ENCODE peak calls at places on chromosomes 11 and 22, in seven cellular contexts. One of them, this sample, is unnamed.
A peak's percentile ranks its signal among the peaks of the same experiment; 100 is the strongest.

GRCh38 chr11:100403817-100404216 is 283.3 kb upstream of the ARHGAP42 start:
- DNase-seq in hepatic stellate cell: peak; percentile 46
- DNase-seq in tibial artery: no peak
- DNase-seq in germinal center: no peak
- DNase-seq in activated CD8-positive, alpha-beta memory T cell treated with anti-CD3 and anti-CD28 coated beads, Interleukin-2, amount 10 ng/mL, durations not matched to agents 7 days and 5 days: no peak
- DNase-seq in NCI-H510A: no peak
- DNase-seq in fibroblast of lung: peak; percentile 56
- DNase-seq in this sample: no peak

GRCh38 chr22:46971141-46971775 is 208.8 kb downstream of the TBC1D22A start:
- DNase-seq in hepatic stellate cell: no peak
- DNase-seq in tibial artery: no peak
- DNase-seq in germinal center: peak; percentile 28
- DNase-seq in activated CD8-positive, alpha-beta memory T cell treated with anti-CD3 and anti-CD28 coated beads, Interleukin-2, amount 10 ng/mL, durations not matched to agents 7 days and 5 days: no peak
- DNase-seq in NCI-H510A: no peak
- DNase-seq in fibroblast of lung: peak; percentile 52
- DNase-seq in this sample: no peak

GRCh38 chr11:85182437-85183109 is 444.6 kb downstream of the DLG2 start:
- DNase-seq in hepatic stellate cell: no peak
- DNase-seq in tibial artery: no peak
- DNase-seq in germinal center: peak; percentile 41
- DNase-seq in activated CD8-positive, alpha-beta memory T cell treated with anti-CD3 and anti-CD28 coated beads, Interleukin-2, amount 10 ng/mL, durations not matched to agents 7 days and 5 days: no peak
- DNase-seq in NCI-H510A: no peak
- DNase-seq in fibroblast of lung: peak; percentile 20
- DNase-seq in this sample: peak; percentile 57

GRCh38 chr11:71240865-71241691 is 11.3 kb downstream of the SHANK2 start:
- DNase-seq in hepatic stellate cell: peak; percentile 91
- DNase-seq in tibial artery: peak; percentile 45
- DNase-seq in germinal center: no peak
- DNase-seq in activated CD8-positive, alpha-beta memory T cell treated with anti-CD3 and anti-CD28 coated beads, Interleukin-2, amount 10 ng/mL, durations not matched to agents 7 days and 5 days: no peak
- DNase-seq in NCI-H510A: no peak
- DNase-seq in fibroblast of lung: peak; percentile 90
- DNase-seq in this sample: peak; percentile 84

GRCh38 chr11:124928942-124929663 is 6.7 kb downstream of the HEPACAM start:
- DNase-seq in hepatic stellate cell: no peak
- DNase-seq in tibial artery: peak; percentile 34
- DNase-seq in germinal center: no peak
- DNase-seq in activated CD8-positive, alpha-beta memory T cell treated with anti-CD3 and anti-CD28 coated beads, Interleukin-2, amount 10 ng/mL, durations not matched to agents 7 days and 5 days: no peak
- DNase-seq in NCI-H510A: no peak
- DNase-seq in fibroblast of lung: no peak
- DNase-seq in this sample: no peak

GRCh38 chr11:65473275-65473860 is 25.5 kb upstream of the MALAT1 start:
- DNase-seq in hepatic stellate cell: no peak
- DNase-seq in tibial artery: no peak
- DNase-seq in germinal center: no peak
- DNase-seq in activated CD8-positive, alpha-beta memory T cell treated with anti-CD3 and anti-CD28 coated beads, Interleukin-2, amount 10 ng/mL, durations not matched to agents 7 days and 5 days: no peak
- DNase-seq in NCI-H510A: no peak
- DNase-seq in fibroblast of lung: no peak
- DNase-seq in this sample: peak; percentile 29

GRCh38 chr11:122440783-122441701 is 214.5 kb upstream of the UBASH3B start:
- DNase-seq in hepatic stellate cell: peak; percentile 9
- DNase-seq in tibial artery: peak; percentile 40
- DNase-seq in germinal center: no peak
- DNase-seq in activated CD8-positive, alpha-beta memory T cell treated with anti-CD3 and anti-CD28 coated beads, Interleukin-2, amount 10 ng/mL, durations not matched to agents 7 days and 5 days: no peak
- DNase-seq in NCI-H510A: no peak
- DNase-seq in fibroblast of lung: peak; percentile 48
- DNase-seq in this sample: peak; percentile 67

GRCh38 chr11:14589421-14589820 is 54.2 kb upstream of the PDE3B start:
- DNase-seq in hepatic stellate cell: no peak
- DNase-seq in tibial artery: no peak
- DNase-seq in germinal center: no peak
- DNase-seq in activated CD8-positive, alpha-beta memory T cell treated with anti-CD3 and anti-CD28 coated beads, Interleukin-2, amount 10 ng/mL, durations not matched to agents 7 days and 5 days: no peak
- DNase-seq in NCI-H510A: no peak
- DNase-seq in fibroblast of lung: no peak
- DNase-seq in this sample: no peak

GRCh38 chr11:22082178-22082577 is 110.7 kb upstream of the ANO5 start:
- DNase-seq in hepatic stellate cell: no peak
- DNase-seq in tibial artery: no peak
- DNase-seq in germinal center: no peak
- DNase-seq in activated CD8-positive, alpha-beta memory T cell treated with anti-CD3 and anti-CD28 coated beads, Interleukin-2, amount 10 ng/mL, durations not matched to agents 7 days and 5 days: no peak
- DNase-seq in NCI-H510A: no peak
- DNase-seq in fibroblast of lung: no peak
- DNase-seq in this sample: no peak

GRCh38 chr11:64250875-64251721 is at the start of gene PLCB3:
- DNase-seq in hepatic stellate cell: peak; percentile 84
- DNase-seq in tibial artery: no peak
- DNase-seq in germinal center: peak; percentile 88
- DNase-seq in activated CD8-positive, alpha-beta memory T cell treated with anti-CD3 and anti-CD28 coated beads, Interleukin-2, amount 10 ng/mL, durations not matched to agents 7 days and 5 days: peak; percentile 68
- DNase-seq in NCI-H510A: no peak
- DNase-seq in fibroblast of lung: peak; percentile 38
- DNase-seq in this sample: peak; percentile 82

GRCh38 chr11:57515332-57516060 is at the start of gene SLC43A1:
- DNase-seq in hepatic stellate cell: peak; percentile 75
- DNase-seq in tibial artery: peak; percentile 70
- DNase-seq in germinal center: peak; percentile 57
- DNase-seq in activated CD8-positive, alpha-beta memory T cell treated with anti-CD3 and anti-CD28 coated beads, Interleukin-2, amount 10 ng/mL, durations not matched to agents 7 days and 5 days: peak; percentile 61
- DNase-seq in NCI-H510A: peak; percentile 21
- DNase-seq in fibroblast of lung: peak; percentile 72
- DNase-seq in this sample: peak; percentile 80

GRCh38 chr11:86438685-86439084 is 64.0 kb downstream of the CCDC81 start:
- DNase-seq in hepatic stellate cell: peak; percentile 16
- DNase-seq in tibial artery: no peak
- DNase-seq in germinal center: no peak
- DNase-seq in activated CD8-positive, alpha-beta memory T cell treated with anti-CD3 and anti-CD28 coated beads, Interleukin-2, amount 10 ng/mL, durations not matched to agents 7 days and 5 days: no peak
- DNase-seq in NCI-H510A: no peak
- DNase-seq in fibroblast of lung: peak; percentile 70
- DNase-seq in this sample: no peak

GRCh38 chr22:47009304-47010101 is 247.1 kb downstream of the TBC1D22A start:
- DNase-seq in hepatic stellate cell: no peak
- DNase-seq in tibial artery: no peak
- DNase-seq in germinal center: no peak
- DNase-seq in activated CD8-positive, alpha-beta memory T cell treated with anti-CD3 and anti-CD28 coated beads, Interleukin-2, amount 10 ng/mL, durations not matched to agents 7 days and 5 days: no peak
- DNase-seq in NCI-H510A: no peak
- DNase-seq in fibroblast of lung: no peak
- DNase-seq in this sample: no peak

GRCh38 chr22:36454916-36455570 is 26.4 kb downstream of the TXN2 start:
- DNase-seq in hepatic stellate cell: peak; percentile 68
- DNase-seq in tibial artery: peak; percentile 87
- DNase-seq in germinal center: peak; percentile 94
- DNase-seq in activated CD8-positive, alpha-beta memory T cell treated with anti-CD3 and anti-CD28 coated beads, Interleukin-2, amount 10 ng/mL, durations not matched to agents 7 days and 5 days: peak; percentile 98
- DNase-seq in NCI-H510A: peak; percentile 96
- DNase-seq in fibroblast of lung: peak; percentile 89
- DNase-seq in this sample: peak; percentile 85

GRCh38 chr11:8640305-8640932 is 42.0 kb downstream of the TRIM66 start:
- DNase-seq in hepatic stellate cell: no peak
- DNase-seq in tibial artery: no peak
- DNase-seq in germinal center: no peak
- DNase-seq in activated CD8-positive, alpha-beta memory T cell treated with anti-CD3 and anti-CD28 coated beads, Interleukin-2, amount 10 ng/mL, durations not matched to agents 7 days and 5 days: no peak
- DNase-seq in NCI-H510A: no peak
- DNase-seq in fibroblast of lung: no peak
- DNase-seq in this sample: no peak

GRCh38 chr11:32385998-32386397 is 49.3 kb downstream of the WT1 start:
- DNase-seq in hepatic stellate cell: peak; percentile 64
- DNase-seq in tibial artery: no peak
- DNase-seq in germinal center: no peak
- DNase-seq in activated CD8-positive, alpha-beta memory T cell treated with anti-CD3 and anti-CD28 coated beads, Interleukin-2, amount 10 ng/mL, durations not matched to agents 7 days and 5 days: no peak
- DNase-seq in NCI-H510A: no peak
- DNase-seq in fibroblast of lung: peak; percentile 46
- DNase-seq in this sample: peak; percentile 53